ENCODE peak calls at places on chromosomes 4 and X, in ten cellular contexts. E is H9; Q is neural progenitor cell; B is A673; Z is right atrium auricular region; L is stomach; M is CD8-positive, alpha-beta memory T cell; J is mesendoderm; I is CD4-positive, alpha-beta T cell; V is left ventricle myocardium inferior. O is an unnamed sample.

GRCh38 chrX:103776586-103776985 is at the start of gene PLP1:
- DNase-seq in E (peak), Q (peak), I (no peak), L (no peak), B (no peak), Z (no peak), V (no peak), J (no peak), M (no peak), O (no peak)

GRCh38 chr4:129545599-129546278 is 449.8 kb downstream of the C4orf33 start:
- DNase-seq in V (peak), I (no peak), M (no peak), Q (peak), L (peak), J (no peak), E (no peak), Z (peak), B (peak), O (peak)

GRCh38 chr4:47315346-47315745 is 148.2 kb downstream of the COMMD8 start:
- DNase-seq in Q (no peak), V (no peak), E (no peak), M (no peak), J (no peak), B (peak), Z (no peak), L (no peak), I (no peak), O (no peak)

GRCh38 chr4:76752911-76753494 is 144.9 kb downstream of the SOWAHB start:
- DNase-seq in J (no peak), B (peak), L (no peak), M (no peak), V (no peak), Q (no peak), I (no peak), Z (no peak), E (no peak), O (no peak)

GRCh38 chr4:94534401-94535312 is 82.9 kb downstream of the PDLIM5 start:
- DNase-seq in M (no peak), I (no peak), V (no peak), J (peak), Z (no peak), E (no peak), Q (no peak), B (no peak), L (no peak), O (no peak)

GRCh38 chr4:86536166-86536565 is 57.9 kb upstream of the PTPN13 start:
- DNase-seq in Z (no peak), Q (no peak), L (no peak), B (no peak), M (no peak), V (no peak), J (no peak), E (no peak), I (no peak), O (no peak)

GRCh38 chrX:13008189-13008533 is 33.3 kb downstream of the TMSB4X start:
- DNase-seq in I (no peak), E (no peak), M (no peak), B (no peak), J (no peak), Z (no peak), L (no peak), V (no peak), Q (no peak), O (no peak)

GRCh38 chr4:61619528-61619927 is 419.4 kb downstream of the ADGRL3 start:
- DNase-seq in I (no peak), V (no peak), Q (no peak), E (peak), Z (no peak), L (no peak), B (no peak), J (peak), M (no peak), O (no peak)

GRCh38 chrX:69024931-69025330 is 140.3 kb downstream of the PJA1 start:
- DNase-seq in J (peak), Q (peak), M (no peak), I (no peak), Z (peak), B (no peak), V (peak), L (peak), E (peak), O (peak)

GRCh38 chr4:184983660-184984356 is 34.5 kb upstream of the HELT start:
- DNase-seq in E (peak), M (peak), I (peak), V (peak), Z (no peak), B (peak), Q (peak), J (peak), L (peak), O (peak)

GRCh38 chrX:148647666-148648065 is 147.2 kb downstream of the AFF2 start:
- DNase-seq in Q (no peak), J (peak), E (no peak), V (no peak), L (no peak), M (no peak), Z (no peak), I (no peak), B (no peak), O (no peak)

GRCh38 chrX:87098477-87098876 is 419.1 kb upstream of the KLHL4 start:
- DNase-seq in E (no peak), L (no peak), B (no peak), Z (no peak), M (no peak), Q (no peak), J (no peak), I (no peak), V (no peak), O (no peak)

GRCh38 chr4:100651499-100652165 is 133.8 kb upstream of the EMCN start:
- DNase-seq in V (no peak), B (no peak), Z (no peak), M (no peak), E (no peak), L (no peak), I (no peak), J (no peak), Q (no peak), O (no peak)

GRCh38 chr4:37139987-37140386 is 104.6 kb upstream of the NWD2 start:
- DNase-seq in L (no peak), Q (no peak), Z (no peak), J (peak), V (no peak), B (no peak), M (no peak), E (no peak), I (no peak), O (no peak)

GRCh38 chr4:16310606-16311005 is 84.3 kb upstream of the TAPT1 start:
- DNase-seq in Q (no peak), J (no peak), E (no peak), I (no peak), L (no peak), V (no peak), B (no peak), Z (no peak), M (no peak), O (no peak)

GRCh38 chrX:36431819-36432218 is 512.3 kb downstream of the CFAP47 start:
- DNase-seq in I (no peak), V (no peak), M (no peak), Q (no peak), Z (no peak), E (no peak), B (peak), J (peak), L (no peak), O (no peak)

GRCh38 chr4:83036991-83037390 is 2.0 kb downstream of the COPS4 start:
- DNase-seq in Q (no peak), I (no peak), Z (no peak), J (no peak), V (no peak), E (no peak), B (no peak), M (no peak), L (no peak), O (no peak)

GRCh38 chrX:134933911-134934310 is 56.9 kb upstream of the SMIM10 start:
- DNase-seq in Q (no peak), V (peak), E (no peak), B (no peak), L (no peak), Z (no peak), I (no peak), J (no peak), M (no peak), O (peak)

GRCh38 chr4:80694178-80694577 is 336.3 kb upstream of the BMP3 start:
- DNase-seq in J (no peak), B (no peak), Z (no peak), M (no peak), E (no peak), L (no peak), Q (no peak), I (no peak), V (no peak), O (no peak)

GRCh38 chr4:169110633-169111032 is 100.6 kb upstream of the CBR4 start:
- DNase-seq in E (no peak), V (no peak), Q (no peak), M (no peak), L (no peak), Z (no peak), B (no peak), J (peak), I (no peak), O (no peak)

GRCh38 chr4:158936238-158936637 is 166.6 kb upstream of the RAPGEF2 start:
- DNase-seq in E (no peak), M (no peak), Z (no peak), V (no peak), L (no peak), I (no peak), Q (no peak), J (no peak), B (no peak), O (no peak)

GRCh38 chr4:169103966-169104412 is 93.9 kb upstream of the CBR4 start:
- DNase-seq in V (no peak), J (peak), B (no peak), E (peak), Z (no peak), I (no peak), Q (peak), L (no peak), M (no peak), O (no peak)

GRCh38 chr4:85579942-85580341 is 105.0 kb downstream of the ARHGAP24 start:
- DNase-seq in V (no peak), E (no peak), Q (no peak), J (no peak), Z (no peak), L (no peak), M (no peak), I (no peak), B (no peak), O (no peak)

GRCh38 chr4:121823505-121824170 is at the start of gene CCNA2:
- DNase-seq in J (peak), B (peak), Q (peak), Z (peak), M (peak), E (peak), I (peak), V (peak), L (peak), O (peak)

GRCh38 chr4:40811886-40812857 is 62.4 kb downstream of the NSUN7 start:
- DNase-seq in E (no peak), Q (no peak), Z (no peak), V (no peak), I (no peak), B (no peak), J (no peak), M (no peak), L (no peak), O (no peak)

DNA sequence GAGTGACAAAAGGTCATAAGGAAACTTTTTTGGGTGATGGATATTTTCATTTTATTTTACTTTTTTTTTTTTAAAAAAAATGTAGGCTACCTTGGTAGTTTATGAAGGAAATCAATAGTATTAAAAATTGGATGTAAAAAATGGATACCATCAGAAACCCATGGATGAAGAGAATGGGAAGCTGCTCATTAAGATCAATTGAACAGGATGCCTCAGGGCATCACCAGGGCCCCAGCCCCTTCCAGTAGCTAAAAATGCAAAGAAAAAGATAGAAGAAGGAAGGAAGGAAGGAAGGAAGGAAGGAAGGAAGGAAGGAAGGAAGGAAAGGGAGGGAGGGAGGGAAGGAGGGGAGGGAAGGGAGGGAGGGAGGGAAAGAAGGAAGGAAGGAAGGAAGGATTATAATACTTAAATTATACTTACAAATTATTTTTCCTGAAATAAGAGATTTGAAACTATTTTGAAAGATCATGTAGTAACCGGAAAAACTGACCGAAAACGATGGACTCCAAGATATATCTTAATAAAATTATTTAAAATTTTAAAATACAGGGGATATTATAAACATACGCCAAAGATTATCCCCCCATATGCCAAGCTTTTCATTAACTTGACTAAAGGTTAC is 24.1 kb downstream of the OSTC start:
- DNase-seq in Z (no peak), B (peak), Q (no peak), E (no peak), M (no peak), I (no peak), L (no peak), J (no peak), V (no peak), O (no peak)
- H3K27ac ChIP-seq in Z (no peak), B (peak), Q (no peak), E (no peak), M (no peak), I (no peak), L (no peak), J (no peak), V (no peak), O (no peak)

GRCh38 chr4:147772459-147772969 is 40.6 kb downstream of the ARHGAP10 start:
- DNase-seq in Z (no peak), V (no peak), I (no peak), Q (no peak), L (no peak), M (no peak), B (peak), J (no peak), E (no peak), O (no peak)
- H3K27ac ChIP-seq in Z (peak), V (peak), I (no peak), Q (no peak), L (peak), M (no peak), B (no peak), J (no peak), E (no peak), O (peak)

DNA sequence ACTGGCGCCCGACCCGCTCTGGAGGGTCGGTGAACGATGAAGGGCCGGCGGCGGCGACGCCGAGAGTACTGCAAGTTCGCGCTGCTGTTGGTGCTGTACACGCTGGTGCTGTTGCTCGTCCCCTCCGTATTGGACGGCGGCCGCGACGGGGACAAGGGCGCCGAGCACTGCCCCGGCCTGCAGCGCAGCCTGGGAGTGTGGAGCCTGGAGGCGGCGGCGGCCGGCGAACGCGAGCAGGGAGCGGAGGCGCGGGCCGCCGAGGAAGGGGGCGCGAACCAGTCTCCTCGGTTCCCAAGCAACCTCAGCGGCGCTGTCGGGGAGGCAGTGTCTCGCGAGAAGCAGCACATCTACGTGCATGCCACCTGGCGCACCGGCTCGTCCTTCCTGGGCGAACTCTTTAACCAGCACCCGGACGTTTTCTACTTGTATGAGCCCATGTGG is 351 bp downstream of the CHST7 start:
- DNase-seq in E (peak), Q (peak), B (peak), M (peak), V (peak), L (peak), Z (no peak), J (peak), I (peak), O (peak)
- H3K27ac ChIP-seq in E (no peak), Q (no peak), B (no peak), M (peak), V (peak), L (peak), Z (peak), J (peak), I (peak), O (peak)

GRCh38 chr4:8230891-8231290 is 31.8 kb downstream of the SH3TC1 start:
- DNase-seq in J (no peak), L (no peak), I (no peak), Z (no peak), E (no peak), B (no peak), V (no peak), Q (no peak), M (no peak), O (no peak)

GRCh38 chr4:8228319-8229250 is 29.5 kb downstream of the SH3TC1 start:
- DNase-seq in Z (peak), I (peak), M (peak), B (peak), L (peak), J (peak), E (no peak), V (peak), Q (peak), O (peak)

GRCh38 chr4:8227771-8228318 is 28.8 kb downstream of the SH3TC1 start:
- DNase-seq in Q (no peak), J (no peak), V (no peak), B (no peak), E (no peak), Z (no peak), I (no peak), L (no peak), M (no peak), O (no peak)

GRCh38 chr4:8230033-8230432 is 30.9 kb downstream of the SH3TC1 start:
- DNase-seq in E (no peak), Q (no peak), L (no peak), Z (no peak), I (no peak), M (no peak), B (no peak), V (no peak), J (no peak), O (no peak)

GRCh38 chr4:8229341-8229975 is 30.4 kb downstream of the SH3TC1 start:
- DNase-seq in L (no peak), E (no peak), Q (no peak), M (peak), I (no peak), B (no peak), J (no peak), V (no peak), Z (no peak), O (no peak)
- H3K27ac ChIP-seq in L (peak), E (no peak), Q (no peak), M (no peak), I (peak), B (no peak), J (no peak), V (no peak), Z (no peak), O (no peak)

O was measured in heart right ventricle.